ENCODE peak calls at places on chromosomes 6 and 20, in seven cellular contexts. One of them, this sample, is unnamed.

GRCh38 chr6:143510991-143511891 is at the start of gene FUCA2:
- DNase-seq in activated CD8-positive, alpha-beta memory T cell treated with anti-CD3 and anti-CD28 coated beads for 48 hours: peak
- DNase-seq in fibroblast of the aortic adventitia: peak
- DNase-seq in GM20000: peak
- DNase-seq in Peyer's patch: peak
- DNase-seq in left lung: peak
- DNase-seq in SW480: peak
- DNase-seq in this sample: peak

GRCh38 chr6:45710304-45710821 is 305.3 kb downstream of the CLIC5 start:
- DNase-seq in fibroblast of the aortic adventitia: peak
- DNase-seq in Peyer's patch: peak
- DNase-seq in GM20000: peak
- DNase-seq in SW480: no peak
- DNase-seq in left lung: no peak
- DNase-seq in activated CD8-positive, alpha-beta memory T cell treated with anti-CD3 and anti-CD28 coated beads for 48 hours: peak
- DNase-seq in this sample: peak

GRCh38 chr20:14055127-14055742 is 59.9 kb downstream of the MACROD2 start:
- DNase-seq in fibroblast of the aortic adventitia: peak
- DNase-seq in SW480: peak
- DNase-seq in GM20000: peak
- DNase-seq in left lung: no peak
- DNase-seq in Peyer's patch: no peak
- DNase-seq in activated CD8-positive, alpha-beta memory T cell treated with anti-CD3 and anti-CD28 coated beads for 48 hours: no peak
- DNase-seq in this sample: peak

GRCh38 chr6:104559435-104560202 is 300.1 kb downstream of the HACE1 start:
- DNase-seq in fibroblast of the aortic adventitia: no peak
- DNase-seq in Peyer's patch: no peak
- DNase-seq in GM20000: no peak
- DNase-seq in activated CD8-positive, alpha-beta memory T cell treated with anti-CD3 and anti-CD28 coated beads for 48 hours: no peak
- DNase-seq in left lung: no peak
- DNase-seq in SW480: no peak
- DNase-seq in this sample: no peak

GRCh38 chr6:41155132-41155805 is 1.1 kb upstream of the TREML1 start:
- DNase-seq in fibroblast of the aortic adventitia: peak
- DNase-seq in SW480: no peak
- DNase-seq in activated CD8-positive, alpha-beta memory T cell treated with anti-CD3 and anti-CD28 coated beads for 48 hours: no peak
- DNase-seq in GM20000: no peak
- DNase-seq in Peyer's patch: no peak
- DNase-seq in left lung: no peak
- DNase-seq in this sample: no peak

GRCh38 chr6:51585264-51585663 is 502.1 kb downstream of the PKHD1 start:
- DNase-seq in activated CD8-positive, alpha-beta memory T cell treated with anti-CD3 and anti-CD28 coated beads for 48 hours: no peak
- DNase-seq in SW480: no peak
- DNase-seq in GM20000: no peak
- DNase-seq in Peyer's patch: no peak
- DNase-seq in fibroblast of the aortic adventitia: no peak
- DNase-seq in left lung: no peak
- DNase-seq in this sample: no peak

GRCh38 chr6:66291905-66292304 is 584.9 kb upstream of the EYS start:
- DNase-seq in SW480: no peak
- DNase-seq in Peyer's patch: no peak
- DNase-seq in fibroblast of the aortic adventitia: no peak
- DNase-seq in left lung: no peak
- DNase-seq in activated CD8-positive, alpha-beta memory T cell treated with anti-CD3 and anti-CD28 coated beads for 48 hours: no peak
- DNase-seq in GM20000: no peak
- DNase-seq in this sample: no peak

GRCh38 chr20:49452011-49452482 is 30.4 kb downstream of the KCNB1 start:
- DNase-seq in left lung: no peak
- DNase-seq in Peyer's patch: no peak
- DNase-seq in fibroblast of the aortic adventitia: peak
- DNase-seq in SW480: no peak
- DNase-seq in GM20000: no peak
- DNase-seq in activated CD8-positive, alpha-beta memory T cell treated with anti-CD3 and anti-CD28 coated beads for 48 hours: no peak
- DNase-seq in this sample: no peak

GRCh38 chr6:44105146-44105545 is 22.1 kb downstream of the MRPL14 start:
- DNase-seq in left lung: no peak
- DNase-seq in SW480: no peak
- DNase-seq in fibroblast of the aortic adventitia: no peak
- DNase-seq in activated CD8-positive, alpha-beta memory T cell treated with anti-CD3 and anti-CD28 coated beads for 48 hours: no peak
- DNase-seq in Peyer's patch: no peak
- DNase-seq in GM20000: no peak
- DNase-seq in this sample: no peak

GRCh38 chr6:125300992-125301434 is 754 bp downstream of the HDDC2 start:
- DNase-seq in activated CD8-positive, alpha-beta memory T cell treated with anti-CD3 and anti-CD28 coated beads for 48 hours: no peak
- DNase-seq in left lung: no peak
- DNase-seq in Peyer's patch: no peak
- DNase-seq in SW480: peak
- DNase-seq in fibroblast of the aortic adventitia: peak
- DNase-seq in GM20000: no peak
- DNase-seq in this sample: peak

GRCh38 chr6:46279874-46280273 is 109.1 kb upstream of the ENPP5 start:
- DNase-seq in left lung: no peak
- DNase-seq in activated CD8-positive, alpha-beta memory T cell treated with anti-CD3 and anti-CD28 coated beads for 48 hours: no peak
- DNase-seq in GM20000: no peak
- DNase-seq in fibroblast of the aortic adventitia: peak
- DNase-seq in Peyer's patch: no peak
- DNase-seq in SW480: no peak
- DNase-seq in this sample: no peak

GRCh38 chr6:1841131-1841530 is 231.4 kb downstream of the FOXC1 start:
- DNase-seq in fibroblast of the aortic adventitia: peak
- DNase-seq in SW480: no peak
- DNase-seq in left lung: no peak
- DNase-seq in Peyer's patch: no peak
- DNase-seq in activated CD8-positive, alpha-beta memory T cell treated with anti-CD3 and anti-CD28 coated beads for 48 hours: no peak
- DNase-seq in GM20000: no peak
- DNase-seq in this sample: no peak

GRCh38 chr6:72140795-72141194 is 254.4 kb downstream of the RIMS1 start:
- DNase-seq in SW480: no peak
- DNase-seq in left lung: no peak
- DNase-seq in activated CD8-positive, alpha-beta memory T cell treated with anti-CD3 and anti-CD28 coated beads for 48 hours: no peak
- DNase-seq in Peyer's patch: no peak
- DNase-seq in GM20000: no peak
- DNase-seq in fibroblast of the aortic adventitia: peak
- DNase-seq in this sample: no peak

GRCh38 chr20:57481281-57481711 is 43.6 kb downstream of the CTCFL start:
- DNase-seq in activated CD8-positive, alpha-beta memory T cell treated with anti-CD3 and anti-CD28 coated beads for 48 hours: no peak
- DNase-seq in fibroblast of the aortic adventitia: no peak
- DNase-seq in GM20000: peak
- DNase-seq in left lung: no peak
- DNase-seq in Peyer's patch: peak
- DNase-seq in SW480: no peak
- DNase-seq in this sample: no peak

GRCh38 chr6:169188051-169188863 is 65.4 kb downstream of the THBS2 start:
- DNase-seq in SW480: no peak
- DNase-seq in Peyer's patch: no peak
- DNase-seq in left lung: peak
- DNase-seq in activated CD8-positive, alpha-beta memory T cell treated with anti-CD3 and anti-CD28 coated beads for 48 hours: no peak
- DNase-seq in GM20000: no peak
- DNase-seq in fibroblast of the aortic adventitia: peak
- DNase-seq in this sample: peak

GRCh38 chr6:70860044-70860443 is 96.8 kb downstream of the B3GAT2 start:
- DNase-seq in left lung: no peak
- DNase-seq in fibroblast of the aortic adventitia: peak
- DNase-seq in SW480: no peak
- DNase-seq in GM20000: no peak
- DNase-seq in Peyer's patch: no peak
- DNase-seq in activated CD8-positive, alpha-beta memory T cell treated with anti-CD3 and anti-CD28 coated beads for 48 hours: no peak
- DNase-seq in this sample: no peak

GRCh38 chr6:79257381-79258205 is 23.1 kb upstream of the HMGN3 start:
- DNase-seq in fibroblast of the aortic adventitia: peak
- DNase-seq in left lung: no peak
- DNase-seq in SW480: no peak
- DNase-seq in Peyer's patch: no peak
- DNase-seq in activated CD8-positive, alpha-beta memory T cell treated with anti-CD3 and anti-CD28 coated beads for 48 hours: no peak
- DNase-seq in GM20000: no peak
- DNase-seq in this sample: no peak

GRCh38 chr6:168928012-168928411 is 325.6 kb downstream of the THBS2 start:
- DNase-seq in SW480: no peak
- DNase-seq in Peyer's patch: no peak
- DNase-seq in left lung: no peak
- DNase-seq in activated CD8-positive, alpha-beta memory T cell treated with anti-CD3 and anti-CD28 coated beads for 48 hours: no peak
- DNase-seq in fibroblast of the aortic adventitia: no peak
- DNase-seq in GM20000: no peak
- DNase-seq in this sample: no peak

GRCh38 chr20:33285861-33286495 is 3.0 kb downstream of the BPIFB1 start:
- DNase-seq in activated CD8-positive, alpha-beta memory T cell treated with anti-CD3 and anti-CD28 coated beads for 48 hours: no peak
- DNase-seq in Peyer's patch: no peak
- DNase-seq in fibroblast of the aortic adventitia: no peak
- DNase-seq in SW480: no peak
- DNase-seq in GM20000: no peak
- DNase-seq in left lung: no peak
- DNase-seq in this sample: no peak

GRCh38 chr20:57071283-57071701 is 195.1 kb downstream of the BMP7 start:
- DNase-seq in Peyer's patch: no peak
- DNase-seq in activated CD8-positive, alpha-beta memory T cell treated with anti-CD3 and anti-CD28 coated beads for 48 hours: no peak
- DNase-seq in GM20000: no peak
- DNase-seq in fibroblast of the aortic adventitia: no peak
- DNase-seq in SW480: peak
- DNase-seq in left lung: no peak
- DNase-seq in this sample: no peak

GRCh38 chr6:75135447-75135846 is 70.4 kb downstream of the COL12A1 start:
- DNase-seq in SW480: no peak
- DNase-seq in activated CD8-positive, alpha-beta memory T cell treated with anti-CD3 and anti-CD28 coated beads for 48 hours: no peak
- DNase-seq in left lung: no peak
- DNase-seq in Peyer's patch: no peak
- DNase-seq in fibroblast of the aortic adventitia: no peak
- DNase-seq in GM20000: no peak
- DNase-seq in this sample: no peak

GRCh38 chr6:17156112-17156921 is 54.5 kb downstream of the STMND1 start:
- DNase-seq in GM20000: peak
- DNase-seq in left lung: no peak
- DNase-seq in Peyer's patch: peak
- DNase-seq in activated CD8-positive, alpha-beta memory T cell treated with anti-CD3 and anti-CD28 coated beads for 48 hours: peak
- DNase-seq in fibroblast of the aortic adventitia: peak
- DNase-seq in SW480: peak
- DNase-seq in this sample: peak

GRCh38 chr6:52233975-52234823 is 10.1 kb downstream of the IL17F start:
- DNase-seq in Peyer's patch: peak
- DNase-seq in SW480: peak
- DNase-seq in fibroblast of the aortic adventitia: peak
- DNase-seq in left lung: no peak
- DNase-seq in activated CD8-positive, alpha-beta memory T cell treated with anti-CD3 and anti-CD28 coated beads for 48 hours: no peak
- DNase-seq in GM20000: peak
- DNase-seq in this sample: peak

GRCh38 chr20:45904583-45905504 is 7.1 kb downstream of the PLTP start:
- DNase-seq in left lung: peak
- DNase-seq in fibroblast of the aortic adventitia: no peak
- DNase-seq in Peyer's patch: no peak
- DNase-seq in SW480: no peak
- DNase-seq in activated CD8-positive, alpha-beta memory T cell treated with anti-CD3 and anti-CD28 coated beads for 48 hours: no peak
- DNase-seq in GM20000: no peak
- DNase-seq in this sample: no peak

GRCh38 chr6:137416376-137417109 is 77.7 kb downstream of the OLIG3 start:
- DNase-seq in SW480: no peak
- DNase-seq in Peyer's patch: no peak
- DNase-seq in left lung: no peak
- DNase-seq in activated CD8-positive, alpha-beta memory T cell treated with anti-CD3 and anti-CD28 coated beads for 48 hours: no peak
- DNase-seq in GM20000: no peak
- DNase-seq in fibroblast of the aortic adventitia: peak
- DNase-seq in this sample: no peak

GRCh38 chr6:110048221-110048875 is 70.2 kb downstream of the GPR6 start:
- DNase-seq in left lung: no peak
- DNase-seq in Peyer's patch: no peak
- DNase-seq in fibroblast of the aortic adventitia: no peak
- DNase-seq in GM20000: no peak
- DNase-seq in activated CD8-positive, alpha-beta memory T cell treated with anti-CD3 and anti-CD28 coated beads for 48 hours: no peak
- DNase-seq in SW480: no peak
- DNase-seq in this sample: no peak

GRCh38 chr20:37233471-37234253 is 28.0 kb downstream of the GHRH start:
- DNase-seq in Peyer's patch: peak
- DNase-seq in GM20000: no peak
- DNase-seq in left lung: no peak
- DNase-seq in SW480: no peak
- DNase-seq in activated CD8-positive, alpha-beta memory T cell treated with anti-CD3 and anti-CD28 coated beads for 48 hours: no peak
- DNase-seq in fibroblast of the aortic adventitia: no peak
- DNase-seq in this sample: no peak

GRCh38 chr6:80610821-80611220 is 504.4 kb downstream of the BCKDHB start:
- DNase-seq in left lung: no peak
- DNase-seq in Peyer's patch: no peak
- DNase-seq in fibroblast of the aortic adventitia: peak
- DNase-seq in activated CD8-positive, alpha-beta memory T cell treated with anti-CD3 and anti-CD28 coated beads for 48 hours: no peak
- DNase-seq in SW480: peak
- DNase-seq in GM20000: no peak
- DNase-seq in this sample: no peak

GRCh38 chr6:71103150-71103549 is 146.3 kb upstream of the B3GAT2 start:
- DNase-seq in Peyer's patch: no peak
- DNase-seq in activated CD8-positive, alpha-beta memory T cell treated with anti-CD3 and anti-CD28 coated beads for 48 hours: no peak
- DNase-seq in SW480: no peak
- DNase-seq in fibroblast of the aortic adventitia: no peak
- DNase-seq in GM20000: no peak
- DNase-seq in left lung: no peak
- DNase-seq in this sample: no peak

GRCh38 chr20:64238115-64238825 is 17.3 kb upstream of the PCMTD2 start:
- DNase-seq in left lung: no peak
- DNase-seq in activated CD8-positive, alpha-beta memory T cell treated with anti-CD3 and anti-CD28 coated beads for 48 hours: no peak
- DNase-seq in fibroblast of the aortic adventitia: no peak
- DNase-seq in Peyer's patch: no peak
- DNase-seq in SW480: no peak
- DNase-seq in GM20000: no peak
- DNase-seq in this sample: peak

GRCh38 chr6:151850479-151850878 is 43.0 kb downstream of the ESR1 start:
- DNase-seq in activated CD8-positive, alpha-beta memory T cell treated with anti-CD3 and anti-CD28 coated beads for 48 hours: no peak
- DNase-seq in fibroblast of the aortic adventitia: no peak
- DNase-seq in GM20000: no peak
- DNase-seq in SW480: no peak
- DNase-seq in left lung: no peak
- DNase-seq in Peyer's patch: no peak
- DNase-seq in this sample: no peak

GRCh38 chr20:42914302-42914701 is 275.4 kb downstream of the PTPRT start:
- DNase-seq in activated CD8-positive, alpha-beta memory T cell treated with anti-CD3 and anti-CD28 coated beads for 48 hours: no peak
- DNase-seq in Peyer's patch: no peak
- DNase-seq in SW480: no peak
- DNase-seq in GM20000: no peak
- DNase-seq in left lung: no peak
- DNase-seq in fibroblast of the aortic adventitia: no peak
- DNase-seq in this sample: no peak

GRCh38 chr6:30787954-30788353 is 43.6 kb upstream of the IER3 start:
- DNase-seq in fibroblast of the aortic adventitia: no peak
- DNase-seq in SW480: peak
- DNase-seq in GM20000: no peak
- DNase-seq in activated CD8-positive, alpha-beta memory T cell treated with anti-CD3 and anti-CD28 coated beads for 48 hours: no peak
- DNase-seq in Peyer's patch: no peak
- DNase-seq in left lung: no peak
- DNase-seq in this sample: peak

GRCh38 chr20:53975761-53976160 is 94.6 kb downstream of the BCAS1 start:
- DNase-seq in GM20000: no peak
- DNase-seq in fibroblast of the aortic adventitia: no peak
- DNase-seq in SW480: no peak
- DNase-seq in Peyer's patch: no peak
- DNase-seq in activated CD8-positive, alpha-beta memory T cell treated with anti-CD3 and anti-CD28 coated beads for 48 hours: no peak
- DNase-seq in left lung: no peak
- DNase-seq in this sample: no peak

GRCh38 chr20:35831029-35831428 is 59.2 kb downstream of the PHF20 start:
- DNase-seq in SW480: no peak
- DNase-seq in Peyer's patch: no peak
- DNase-seq in left lung: no peak
- DNase-seq in GM20000: no peak
- DNase-seq in activated CD8-positive, alpha-beta memory T cell treated with anti-CD3 and anti-CD28 coated beads for 48 hours: no peak
- DNase-seq in fibroblast of the aortic adventitia: peak
- DNase-seq in this sample: no peak

GRCh38 chr6:161544801-161545490 is 271.1 kb upstream of the AGPAT4 start:
- DNase-seq in activated CD8-positive, alpha-beta memory T cell treated with anti-CD3 and anti-CD28 coated beads for 48 hours: no peak
- DNase-seq in GM20000: no peak
- DNase-seq in fibroblast of the aortic adventitia: no peak
- DNase-seq in left lung: no peak
- DNase-seq in Peyer's patch: no peak
- DNase-seq in SW480: no peak
- DNase-seq in this sample: no peak

GRCh38 chr6:125444234-125444949 is 142.6 kb upstream of the HDDC2 start:
- DNase-seq in activated CD8-positive, alpha-beta memory T cell treated with anti-CD3 and anti-CD28 coated beads for 48 hours: no peak
- DNase-seq in Peyer's patch: no peak
- DNase-seq in SW480: no peak
- DNase-seq in GM20000: no peak
- DNase-seq in fibroblast of the aortic adventitia: no peak
- DNase-seq in left lung: no peak
- DNase-seq in this sample: no peak